ENCODE peak calls at places on chromosomes 3 and 15, in six cellular contexts. Y is A549; E is heart right ventricle; U is CD4-positive, alpha-beta memory T cell; T is BE2C; M is PC-3. G is an unnamed sample. For H3K9me3, the result is how much of the 10 kb centered on the place peaks cover.

GRCh38 chr15:33067456-33067855 is 127.1 kb downstream of the FMN1 start:
- DNase-seq in M (peak), Y (no peak), E (no peak), T (no peak), U (no peak), G (no peak)

GRCh38 chr3:58055309-58055708 is 47.1 kb downstream of the FLNB start:
- DNase-seq in Y (no peak), E (no peak), U (no peak), M (no peak), T (no peak), G (no peak)

GRCh38 chr3:120636790-120637401 is 40.8 kb downstream of the NDUFB4 start:
- DNase-seq in Y (no peak), E (no peak), T (no peak), U (no peak), M (no peak), G (no peak)

GRCh38 chr3:197302696-197303341 is 4.4 kb upstream of the DLG1 start:
- DNase-seq in E (no peak), Y (no peak), U (no peak), T (no peak), M (peak), G (no peak)

GRCh38 chr15:93235926-93236781 is 147.1 kb upstream of the RGMA start:
- DNase-seq in Y (peak), T (no peak), M (no peak), E (no peak), U (no peak), G (peak)

GRCh38 chr3:146222204-146223046 is 28.5 kb downstream of the PLSCR4 start:
- DNase-seq in M (peak), T (no peak), U (no peak), E (no peak), Y (peak), G (no peak)

GRCh38 chr15:39555885-39556284 is 25.0 kb upstream of the THBS1 start:
- DNase-seq in E (no peak), T (no peak), M (no peak), U (no peak), Y (no peak), G (no peak)

GRCh38 chr3:128076465-128076782 is 24.2 kb downstream of the SEC61A1 start:
- DNase-seq in T (no peak), E (no peak), U (peak), M (no peak), Y (no peak), G (no peak)

GRCh38 chr3:14298442-14298841 is 104.0 kb upstream of the SLC6A6 start:
- DNase-seq in Y (no peak), T (no peak), E (no peak), M (no peak), U (no peak), G (no peak)

GRCh38 chr3:76369170-76369569 is 583.8 kb upstream of the ZNF717 start:
- DNase-seq in T (no peak), E (no peak), Y (no peak), M (peak), U (no peak), G (no peak)
- H3K9me3 ChIP-seq in T (under half), E (under half), Y (under half), M (under half), U (under half), G (under half)

DNA sequence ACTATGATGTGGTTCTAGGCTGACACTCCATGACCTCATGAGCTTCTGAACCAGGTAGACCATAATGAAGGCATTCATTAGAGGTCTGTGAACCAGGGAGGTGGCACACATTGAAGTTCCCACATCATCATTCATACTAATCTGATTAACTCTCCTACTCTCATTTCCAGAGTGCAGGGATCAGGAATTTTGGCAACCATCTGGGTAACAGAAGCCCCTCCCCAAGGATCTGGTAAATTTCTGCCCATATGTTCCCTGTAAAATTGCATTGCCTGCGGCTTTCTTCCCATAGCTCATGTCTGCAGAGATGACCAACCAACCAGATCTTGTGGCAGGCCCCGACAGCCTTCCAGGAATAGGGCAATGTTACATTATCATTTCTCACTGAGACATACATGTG is 111.4 kb upstream of the CHL1 start:
- DNase-seq in Y (no peak), M (no peak), U (no peak), E (no peak), T (peak), G (no peak)
- H3K9me3 ChIP-seq in Y (under half), M (under half), U (under half), E (under half), T (under half), G (under half)

GRCh38 chr15:24627443-24627842 is 48.1 kb upstream of the NPAP1 start:
- DNase-seq in Y (no peak), M (no peak), E (no peak), U (no peak), T (no peak), G (no peak)

GRCh38 chr15:24617646-24618045 is 57.9 kb upstream of the NPAP1 start:
- DNase-seq in M (no peak), Y (no peak), T (no peak), E (no peak), U (no peak), G (no peak)

DNA sequence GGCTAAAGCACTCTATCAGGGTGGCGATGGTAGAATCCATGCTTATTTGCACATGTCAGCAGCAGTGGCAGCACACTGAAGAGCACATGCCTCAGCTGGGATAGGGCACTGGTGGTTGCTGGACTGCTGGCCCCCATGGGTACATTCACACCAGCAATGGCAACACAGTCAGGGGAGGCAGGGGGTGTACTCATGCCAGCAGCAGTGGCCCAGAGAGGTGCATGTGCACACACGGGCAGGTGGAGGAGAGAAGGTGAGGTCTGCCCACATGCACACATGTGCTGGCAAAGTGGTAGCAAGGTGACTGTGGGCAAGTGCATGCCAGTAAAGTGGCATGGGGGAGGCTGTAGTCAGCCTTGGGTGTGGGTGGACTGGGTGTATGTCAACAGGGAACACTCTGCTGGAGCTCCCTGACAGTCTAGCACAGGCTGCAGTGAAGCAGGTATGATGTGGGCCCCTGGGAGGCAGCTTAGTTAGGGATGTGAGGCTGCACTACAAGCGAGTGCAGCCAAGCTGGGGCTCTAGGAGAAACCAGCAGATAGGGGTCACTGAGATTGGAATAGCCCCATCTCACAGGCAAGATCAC is 53.9 kb upstream of the NPAP1 start:
- DNase-seq in E (no peak), Y (no peak), M (no peak), T (no peak), U (no peak), G (no peak)
- H3K9me3 ChIP-seq in E (under half), Y (under half), M (under half), T (under half), U (under half), G (under half)

GRCh38 chr15:20345401-20345958 is 196.1 kb downstream of the GOLGA6L6 start:
- DNase-seq in Y (peak), E (no peak), U (no peak), T (no peak), M (no peak), G (peak)

GRCh38 chr15:20344601-20345400 is 196.8 kb downstream of the GOLGA6L6 start:
- DNase-seq in T (no peak), Y (peak), M (no peak), E (no peak), U (no peak), G (no peak)

GRCh38 chr15:20348291-20348899 is 193.2 kb downstream of the GOLGA6L6 start:
- DNase-seq in Y (peak), E (no peak), T (no peak), M (no peak), U (no peak), G (no peak)

GRCh38 chr15:20348900-20349773 is 192.5 kb downstream of the GOLGA6L6 start:
- DNase-seq in E (no peak), M (no peak), Y (peak), T (no peak), U (no peak), G (peak)

GRCh38 chr15:20346082-20346805 is 195.4 kb downstream of the GOLGA6L6 start:
- DNase-seq in U (no peak), T (no peak), Y (peak), E (no peak), M (no peak), G (no peak)
- H3K9me3 ChIP-seq in U (under half), T (under half), Y (half or more), E (under half), M (under half), G (under half)

GRCh38 chr3:79618883-79619282 is 148.9 kb downstream of the ROBO1 start:
- DNase-seq in T (no peak), U (no peak), E (no peak), M (peak), Y (no peak), G (no peak)
- H3K9me3 ChIP-seq in T (under half), U (under half), E (under half), M (under half), Y (under half), G (under half)